ENCODE peak calls at places on chromosomes 6 and 20, in eight cellular contexts. B is Kasumi-1; J is Panc1; G is NCI-H1417; E is activated CD8-positive, alpha-beta memory T cell treated with anti-CD3 and anti-CD28 coated beads for 48 hours; T is H1; F is GM12891; N is heart right ventricle. C is an unnamed sample.

GRCh38 chr20:20362774-20363435 is 5.0 kb upstream of the INSM1 start:
- DNase-seq in J (no peak), G (peak; percentile 97), F (no peak), B (no peak), T (no peak), E (no peak), N (no peak), C (no peak)

GRCh38 chr20:12660918-12661317 is 347.9 kb upstream of the SPTLC3 start:
- DNase-seq in N (no peak), E (no peak), G (no peak), B (peak; percentile 4), J (no peak), T (peak; percentile 33), F (no peak), C (no peak)

GRCh38 chr6:22499815-22500214 is 69.6 kb upstream of the HDGFL1 start:
- DNase-seq in N (no peak), T (no peak), J (no peak), B (no peak), G (no peak), F (no peak), E (no peak), C (no peak)

GRCh38 chr20:4944518-4944917 is 56.8 kb downstream of the SLC23A2 start:
- DNase-seq in N (no peak), E (no peak), T (no peak), F (no peak), B (no peak), J (no peak), G (no peak), C (peak; percentile 45)

GRCh38 chr6:30940361-30941001 is at the start of gene MUCL3:
- DNase-seq in E (no peak), T (no peak), G (no peak), N (no peak), F (no peak), J (no peak), B (no peak), C (no peak)

GRCh38 chr6:94196891-94197290 is 777.5 kb upstream of the EPHA7 start:
- DNase-seq in T (no peak), N (no peak), F (no peak), B (no peak), J (no peak), G (no peak), E (no peak), C (no peak)

GRCh38 chr20:25061103-25061799 is 3.3 kb upstream of the ACSS1 start:
- DNase-seq in N (no peak), F (no peak), B (no peak), T (no peak), E (no peak), G (no peak), J (no peak), C (no peak)

GRCh38 chr6:63573140-63573898 is 1.0 kb downstream of the LOC128125822 start:
- DNase-seq in T (peak; percentile 76), G (peak; percentile 75), B (peak; percentile 39), N (peak; percentile 70), F (peak; percentile 39), J (no peak), E (peak; percentile 52), C (peak; percentile 89)

GRCh38 chr20:46230811-46231282 is 77.5 kb downstream of the CDH22 start:
- DNase-seq in N (no peak), F (no peak), J (no peak), T (no peak), G (no peak), B (peak; percentile 24), E (no peak), C (no peak)

GRCh38 chr6:48135352-48136084 is 24.5 kb upstream of the PTCHD4 start:
- DNase-seq in G (no peak), E (no peak), J (no peak), F (no peak), T (no peak), N (no peak), B (no peak), C (no peak)

GRCh38 chr20:16732506-16733152 is 2.8 kb downstream of the SNRPB2 start:
- DNase-seq in J (no peak), E (no peak), G (no peak), N (no peak), B (peak; percentile 21), F (no peak), T (no peak), C (no peak)

GRCh38 chr6:144266091-144266649 is 19.0 kb upstream of the UTRN start:
- DNase-seq in B (no peak), E (no peak), N (peak; percentile 72), T (no peak), G (no peak), F (no peak), J (no peak), C (peak; percentile 74)

GRCh38 chr20:13995086-13995665 is at the start of gene MACROD2:
- DNase-seq in J (peak; percentile 7), B (peak; percentile 70), T (peak; percentile 94), F (no peak), G (peak; percentile 99), N (peak; percentile 76), E (peak; percentile 6), C (peak; percentile 94)

GRCh38 chr6:166545156-166545555 is 41.3 kb downstream of the RAMACL start:
- DNase-seq in F (no peak), N (no peak), G (no peak), E (no peak), T (no peak), B (no peak), J (no peak), C (no peak)

GRCh38 chr20:45765980-45766379 is 25.7 kb downstream of the WFDC3 start:
- DNase-seq in G (no peak), B (no peak), F (no peak), J (no peak), T (no peak), N (no peak), E (no peak), C (no peak)

GRCh38 chr6:337782-338464 is 45.6 kb downstream of the DUSP22 start:
- DNase-seq in N (no peak), T (no peak), G (no peak), E (no peak), F (no peak), J (no peak), B (no peak), C (no peak)

GRCh38 chr20:38875170-38875993 is 50.8 kb upstream of the FAM83D start:
- DNase-seq in E (no peak), J (no peak), T (no peak), F (peak; percentile 60), N (peak; percentile 15), B (peak; percentile 25), G (no peak), C (no peak)

GRCh38 chr6:73983367-73983766 is 287.4 kb downstream of the CD109 start:
- DNase-seq in B (no peak), E (no peak), N (no peak), T (no peak), G (no peak), J (no peak), F (no peak), C (no peak)

GRCh38 chr20:6765469-6766058 is 1.9 kb upstream of the BMP2 start:
- DNase-seq in G (peak; percentile 46), T (no peak), E (no peak), F (no peak), J (no peak), B (peak; percentile 70), N (no peak), C (no peak)

GRCh38 chr6:29967379-29968010 is 25.2 kb downstream of the HLA-A start:
- DNase-seq in T (no peak), G (peak; percentile 60), F (no peak), J (peak; percentile 71), B (peak; percentile 45), E (no peak), N (peak; percentile 76), C (peak; percentile 72)

C was measured in lung.